ENCODE peak calls at places on chromosomes 12 and 14, in ten cellular contexts. E, J, L, W, M, X, R, B, A and Z are unnamed samples.

GRCh38 chr12:107514887-107515445 is 170.6 kb upstream of the PWP1 start:
- DNase-seq in R (no peak), X (no peak), E (no peak), M (no peak), A (no peak), L (no peak), W (peak), B (no peak), J (no peak), Z (peak)

GRCh38 chr12:131454418-131455217 is 256.3 kb upstream of the SFSWAP start:
- DNase-seq in W (no peak), A (no peak), X (no peak), J (no peak), M (peak), R (peak), L (peak), E (peak), B (no peak), Z (no peak)

GRCh38 chr12:63066136-63066535 is 84.9 kb downstream of the AVPR1A start:
- DNase-seq in L (no peak), B (no peak), E (no peak), M (no peak), J (no peak), X (no peak), A (no peak), R (no peak), W (no peak), Z (no peak)

GRCh38 chr14:54567634-54568561 is 970 bp downstream of the SAMD4A start:
- DNase-seq in M (peak), B (peak), E (peak), W (peak), L (peak), X (peak), R (peak), J (no peak), A (no peak), Z (no peak)

GRCh38 chr14:70448633-70449032 is 3.3 kb upstream of the ADAM21 start:
- DNase-seq in E (no peak), B (no peak), M (no peak), J (no peak), X (no peak), A (no peak), W (peak), R (peak), L (no peak), Z (no peak)

GRCh38 chr12:96981053-96981452 is 74.0 kb downstream of the NEDD1 start:
- DNase-seq in B (no peak), M (no peak), J (no peak), W (peak), X (no peak), R (no peak), E (no peak), L (no peak), A (no peak), Z (no peak)

GRCh38 chr12:104177663-104178501 is 37.7 kb upstream of the TXNRD1 start:
- DNase-seq in J (peak), R (peak), W (peak), A (peak), M (peak), E (peak), B (peak), X (no peak), L (peak), Z (no peak)

GRCh38 chr12:132471858-132472255 is 18.1 kb upstream of the FBRSL1 start:
- DNase-seq in J (no peak), X (no peak), B (no peak), M (no peak), W (no peak), L (no peak), E (no peak), R (no peak), A (no peak), Z (no peak)

GRCh38 chr14:51666831-51667230 is 15.1 kb downstream of the FRMD6 start:
- DNase-seq in X (no peak), R (no peak), J (no peak), L (no peak), M (no peak), B (no peak), E (no peak), W (no peak), A (no peak), Z (no peak)

GRCh38 chr14:69366761-69367160 is 31.3 kb downstream of the ERH start:
- DNase-seq in W (no peak), E (no peak), J (no peak), B (no peak), M (no peak), X (no peak), A (no peak), R (no peak), L (no peak), Z (no peak)

GRCh38 chr12:63206494-63206893 is 55.5 kb upstream of the AVPR1A start:
- DNase-seq in L (no peak), X (no peak), E (no peak), B (no peak), J (no peak), M (no peak), R (no peak), W (no peak), A (no peak), Z (no peak)

GRCh38 chr14:32507029-32507984 is 178.2 kb downstream of the AKAP6 start:
- DNase-seq in B (no peak), X (no peak), R (no peak), J (no peak), A (no peak), M (no peak), W (peak), E (peak), L (no peak), Z (peak)

GRCh38 chr12:50249464-50250229 is 33.7 kb downstream of the LIMA1 start:
- DNase-seq in E (no peak), B (no peak), W (no peak), R (peak), M (no peak), L (peak), A (no peak), X (no peak), J (no peak), Z (no peak)

GRCh38 chr14:65421201-65421981 is 8.9 kb downstream of the FUT8 start:
- DNase-seq in L (no peak), W (peak), X (no peak), J (no peak), B (no peak), A (no peak), M (no peak), E (peak), R (no peak), Z (no peak)

GRCh38 chr14:83129503-83129902 is 1595.8 kb upstream of the SEL1L start:
- DNase-seq in L (no peak), M (no peak), R (no peak), E (no peak), W (no peak), B (no peak), X (no peak), A (no peak), J (no peak), Z (no peak)

GRCh38 chr14:33218030-33218429 is 279.4 kb downstream of the NPAS3 start:
- DNase-seq in A (no peak), M (no peak), W (peak), X (no peak), L (no peak), R (no peak), E (no peak), B (no peak), J (no peak), Z (no peak)

GRCh38 chr14:31927348-31927826 is 149.7 kb upstream of the ARHGAP5 start:
- DNase-seq in J (no peak), M (no peak), W (peak), B (no peak), X (no peak), A (peak), R (no peak), E (peak), L (peak), Z (no peak)

GRCh38 chr14:31391977-31392503 is 28.3 kb downstream of the HEATR5A start:
- DNase-seq in L (no peak), R (no peak), J (no peak), B (no peak), X (no peak), M (no peak), A (no peak), E (no peak), W (no peak), Z (no peak)

GRCh38 chr12:122022393-122023338 is 982 bp downstream of the BCL7A start:
- DNase-seq in M (no peak), B (no peak), W (peak), X (peak), L (peak), A (no peak), J (no peak), E (peak), R (no peak), Z (no peak)

GRCh38 chr12:17017402-17017801 is 411.4 kb upstream of the LMO3 start:
- DNase-seq in E (no peak), M (no peak), W (no peak), B (no peak), L (no peak), J (no peak), A (no peak), R (no peak), X (no peak), Z (no peak)

GRCh38 chr12:53495903-53496751 is 3.1 kb downstream of the MAP3K12 start:
- DNase-seq in J (no peak), B (peak), W (peak), L (no peak), E (peak), X (no peak), M (no peak), R (peak), A (no peak), Z (no peak)

GRCh38 chr14:60349663-60350365 is 100.8 kb downstream of the PPM1A start:
- DNase-seq in E (peak), X (no peak), B (peak), M (no peak), R (peak), W (peak), L (peak), A (peak), J (no peak), Z (no peak)

GRCh38 chr12:106106892-106107291 is 31.9 kb downstream of the NUAK1 start:
- DNase-seq in B (no peak), A (no peak), X (no peak), L (no peak), J (no peak), E (no peak), R (no peak), W (peak), M (no peak), Z (no peak)